ENCODE peak calls at places on chromosome 9, in four cellular contexts. G is iris pigment epithelial cell; Y is CD8-positive, alpha-beta memory T cell; M is brain pericyte. P is an unnamed sample.

GRCh38 chr9:134326754-134327526 is 685 bp downstream of the RXRA start:
- DNase-seq in M (no peak), Y (peak; percentile 42), G (peak; percentile 53), P (peak; percentile 51)

GRCh38 chr9:114303977-114304376 is 18.9 kb upstream of the ORM1 start:
- DNase-seq in G (no peak), M (no peak), Y (no peak), P (no peak)

GRCh38 chr9:112411626-112412027 is 31.7 kb downstream of the HSDL2 start:
- DNase-seq in M (no peak), G (peak; percentile 65), Y (no peak), P (no peak)

GRCh38 chr9:95626885-95627558 is 110.3 kb upstream of the PTCH1 start:
- DNase-seq in M (no peak), Y (no peak), G (peak; percentile 9), P (peak; percentile 71)

GRCh38 chr9:23850242-23851023 is 24.4 kb upstream of the ELAVL2 start:
- DNase-seq in Y (no peak), G (no peak), M (no peak), P (no peak)

GRCh38 chr9:14213504-14213903 is 100.4 kb downstream of the NFIB start:
- DNase-seq in Y (no peak), M (no peak), G (no peak), P (no peak)

GRCh38 chr9:33429256-33430080 is 17.9 kb downstream of the AQP3 start:
- DNase-seq in Y (no peak), M (no peak), G (peak; percentile 54), P (no peak)

GRCh38 chr9:99026956-99027298 is 78.0 kb upstream of the TGFBR1 start:
- DNase-seq in M (no peak), G (no peak), Y (no peak), P (no peak)

GRCh38 chr9:96491880-96492525 is 42.0 kb downstream of the HABP4 start:
- DNase-seq in G (no peak), Y (no peak), M (no peak), P (no peak)

GRCh38 chr9:127741831-127742434 is 6.8 kb upstream of the TOR2A start:
- DNase-seq in G (no peak), M (no peak), Y (no peak), P (peak; percentile 69)

GRCh38 chr9:76658510-76659231 is 105.6 kb upstream of the PCA3 start:
- DNase-seq in Y (no peak), G (peak; percentile 83), M (no peak), P (no peak)

GRCh38 chr9:22002038-22002437 is 7.1 kb downstream of the CDKN2B start:
- DNase-seq in M (no peak), G (no peak), Y (no peak), P (no peak)

GRCh38 chr9:42852133-42852532 is 668.7 kb downstream of the SPATA31A6 start:
- DNase-seq in M (no peak), Y (no peak), G (peak; percentile 59), P (peak; percentile 9)

GRCh38 chr9:132409828-132410528 is at the start of gene CFAP77:
- DNase-seq in M (peak; percentile 29), G (peak; percentile 51), Y (peak; percentile 57), P (peak; percentile 55)

GRCh38 chr9:133687856-133688761 is 50.0 kb downstream of the SARDH start:
- DNase-seq in G (no peak), M (no peak), Y (no peak), P (no peak)

GRCh38 chr9:3824062-3824461 is 298.3 kb upstream of the RFX3 start:
- DNase-seq in G (no peak), Y (no peak), M (no peak), P (no peak)

GRCh38 chr9:16728128-16728505 is 142.4 kb downstream of the BNC2 start:
- DNase-seq in G (no peak), Y (no peak), M (no peak), P (no peak)

GRCh38 chr9:121956808-121957207 is 136.3 kb downstream of the TTLL11 start:
- DNase-seq in Y (no peak), G (peak; percentile 32), M (peak; percentile 60), P (no peak)

GRCh38 chr9:98342819-98343208 is 87.4 kb upstream of the TBC1D2 start:
- DNase-seq in Y (no peak), G (no peak), M (no peak), P (no peak)

GRCh38 chr9:98974994-98975712 is 31.4 kb downstream of the COL15A1 start:
- DNase-seq in M (no peak), G (peak; percentile 60), Y (peak; percentile 81), P (peak; percentile 82)

P was measured in mucosa of descending colon.